ENCODE peak calls at places on chromosomes 5 and 9, in ten cellular contexts. A, J, S, K, N, Q, Z, B, G and I are unnamed samples.

GRCh38 chr5:73938280-73938937 is 312.4 kb downstream of the ARHGEF28 start:
- DNase-seq in G (no peak), Q (no peak), Z (no peak), A (no peak), N (no peak), K (peak), S (no peak), B (no peak), J (peak), I (no peak)

GRCh38 chr5:133321833-133322420 is 270.1 kb downstream of the HSPA4 start:
- DNase-seq in N (no peak), G (no peak), S (peak), A (no peak), B (no peak), K (no peak), Z (no peak), J (no peak), Q (peak), I (no peak)

GRCh38 chr9:68690088-68690487 is 15.0 kb upstream of the PIP5K1B start:
- DNase-seq in B (peak), Q (peak), G (no peak), J (no peak), S (no peak), Z (peak), K (no peak), A (no peak), N (peak), I (peak)

GRCh38 chr9:97682242-97682641 is 14.9 kb downstream of the XPA start:
- DNase-seq in B (no peak), N (no peak), J (no peak), Z (no peak), A (no peak), K (no peak), G (no peak), S (no peak), Q (no peak), I (no peak)

GRCh38 chr5:133869675-133869978 is 98.8 kb downstream of the C5orf15 start:
- DNase-seq in Z (peak), B (peak), N (no peak), J (peak), S (no peak), Q (peak), G (no peak), A (no peak), K (peak), I (no peak)

GRCh38 chr9:88783613-88784230 is 207.5 kb upstream of the S1PR3 start:
- DNase-seq in N (no peak), A (no peak), Z (no peak), S (no peak), G (no peak), K (no peak), Q (no peak), J (no peak), B (no peak), I (no peak)

GRCh38 chr5:175867587-175868347 is 3.6 kb upstream of the CPLX2 start:
- DNase-seq in Z (no peak), Q (no peak), S (no peak), B (no peak), A (peak), G (no peak), K (no peak), N (no peak), J (peak), I (peak)

GRCh38 chr9:32502459-32502858 is 23.5 kb downstream of the RIGI start:
- DNase-seq in Z (no peak), J (peak), B (no peak), Q (no peak), G (no peak), K (no peak), N (no peak), A (no peak), S (no peak), I (no peak)

GRCh38 chr5:175202461-175203065 is 241.4 kb downstream of the DRD1 start:
- DNase-seq in G (no peak), A (no peak), Z (no peak), N (no peak), K (no peak), J (no peak), Q (no peak), S (no peak), B (no peak), I (peak)

GRCh38 chr9:38388283-38389223 is 3.9 kb upstream of the ALDH1B1 start:
- DNase-seq in Q (peak), K (no peak), N (no peak), B (no peak), Z (peak), J (peak), A (no peak), S (no peak), G (no peak), I (peak)

GRCh38 chr5:79093762-79094161 is 17.8 kb upstream of the BHMT start:
- DNase-seq in J (no peak), Q (no peak), A (no peak), B (no peak), S (no peak), N (no peak), G (no peak), K (no peak), Z (no peak), I (no peak)

GRCh38 chr5:35371971-35372426 is 141.7 kb upstream of the PRLR start:
- DNase-seq in S (no peak), Z (no peak), K (no peak), G (no peak), N (no peak), B (no peak), Q (no peak), A (peak), J (no peak), I (peak)

GRCh38 chr5:38556599-38557308 is at the start of gene LIFR:
- DNase-seq in S (peak), N (peak), J (peak), K (peak), B (peak), A (peak), Q (peak), G (peak), Z (peak), I (peak)

GRCh38 chr5:15009420-15009819 is 137.8 kb upstream of the ANKH start:
- DNase-seq in S (no peak), Z (no peak), G (no peak), A (no peak), K (no peak), B (no peak), J (peak), N (no peak), Q (no peak), I (peak)

GRCh38 chr9:128824911-128825310 is 4.7 kb downstream of the SPOUT1 start:
- DNase-seq in G (no peak), A (no peak), Z (no peak), Q (no peak), J (no peak), K (no peak), S (no peak), N (no peak), B (no peak), I (no peak)

GRCh38 chr9:71762900-71763653 is 5.2 kb downstream of the CEMIP2 start:
- DNase-seq in S (no peak), A (no peak), B (no peak), Z (no peak), K (no peak), G (no peak), J (peak), Q (no peak), N (no peak), I (peak)
- H3K4me3 ChIP-seq in S (no peak), A (no peak), B (no peak), Z (no peak), K (no peak), G (no peak), J (peak), Q (no peak), N (no peak), I (no peak)

GRCh38 chr5:135034186-135034962 is at the start of gene PITX1:
- DNase-seq in N (no peak), G (peak), Z (no peak), J (peak), K (peak), A (peak), Q (peak), B (no peak), S (no peak), I (peak)
- H3K27ac ChIP-seq in N (no peak), G (peak), Z (no peak), J (no peak), K (peak), A (peak), Q (no peak), B (no peak), S (no peak), I (no peak)

DNA sequence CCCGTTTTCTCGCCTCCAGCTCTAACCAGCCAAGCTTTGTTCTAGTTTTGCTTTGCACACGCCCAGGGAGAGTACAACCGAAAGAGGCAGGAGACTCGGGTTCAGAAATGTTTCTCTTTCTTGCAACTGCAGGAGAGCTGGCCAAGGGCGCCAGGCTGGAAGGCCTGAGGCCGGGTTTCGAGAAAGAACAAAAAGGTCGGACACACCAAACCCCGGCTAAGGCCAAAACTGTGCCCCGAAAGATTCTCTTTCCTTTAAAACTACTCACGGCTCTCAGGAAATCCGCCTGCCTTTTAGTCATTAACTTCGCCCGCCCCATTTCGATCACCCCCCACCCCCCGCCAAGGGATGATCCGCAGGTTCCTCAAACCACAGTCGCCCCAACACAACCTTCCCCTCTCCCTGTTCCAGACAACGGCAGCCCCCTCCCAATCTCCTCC is 624 bp downstream of the FEM1C start:
- DNase-seq in N (peak), J (peak), S (no peak), A (peak), B (peak), G (peak), K (no peak), Q (no peak), Z (peak), I (peak)
- H3K4me3 ChIP-seq in N (peak), J (peak), S (peak), A (peak), B (peak), G (peak), K (peak), Q (peak), Z (peak), I (peak)

GRCh38 chr9:121528642-121529041 is 29.0 kb upstream of the GGTA1 start:
- DNase-seq in A (no peak), G (no peak), Q (no peak), K (no peak), Z (no peak), J (no peak), S (no peak), N (no peak), B (no peak), I (no peak)
- H3K27ac ChIP-seq in A (no peak), G (no peak), Q (no peak), K (no peak), Z (no peak), J (no peak), S (no peak), N (no peak), B (peak), I (no peak)

GRCh38 chr9:122551371-122551770 is 1.5 kb upstream of the OR1N2 start:
- DNase-seq in B (no peak), S (no peak), J (no peak), G (no peak), Z (no peak), K (no peak), A (no peak), Q (no peak), N (no peak), I (no peak)

GRCh38 chr9:122552812-122553211 is at the start of gene OR1N2:
- DNase-seq in Z (no peak), K (no peak), G (no peak), N (no peak), S (no peak), Q (no peak), A (no peak), J (no peak), B (no peak), I (no peak)
- H3K4me3 ChIP-seq in Z (no peak), K (no peak), G (peak), N (no peak), S (no peak), Q (no peak), A (no peak), J (no peak), B (no peak), I (no peak)

GRCh38 chr9:14323969-14324366 is 10.0 kb upstream of the NFIB start:
- DNase-seq in J (no peak), A (no peak), Z (no peak), K (no peak), N (no peak), G (no peak), S (no peak), B (no peak), Q (no peak), I (no peak)

GRCh38 chr9:14323083-14323968 is 9.4 kb upstream of the NFIB start:
- DNase-seq in N (no peak), J (no peak), B (no peak), Q (no peak), A (no peak), K (no peak), S (no peak), G (no peak), Z (no peak), I (no peak)

GRCh38 chr9:14322211-14323082 is 8.5 kb upstream of the NFIB start:
- DNase-seq in J (peak), A (peak), K (peak), B (peak), Z (peak), G (peak), N (peak), Q (peak), S (peak), I (peak)

GRCh38 chr9:14321517-14322125 is 7.7 kb upstream of the NFIB start:
- DNase-seq in J (peak), N (no peak), A (no peak), G (no peak), Z (no peak), B (no peak), K (no peak), Q (no peak), S (no peak), I (peak)

DNA sequence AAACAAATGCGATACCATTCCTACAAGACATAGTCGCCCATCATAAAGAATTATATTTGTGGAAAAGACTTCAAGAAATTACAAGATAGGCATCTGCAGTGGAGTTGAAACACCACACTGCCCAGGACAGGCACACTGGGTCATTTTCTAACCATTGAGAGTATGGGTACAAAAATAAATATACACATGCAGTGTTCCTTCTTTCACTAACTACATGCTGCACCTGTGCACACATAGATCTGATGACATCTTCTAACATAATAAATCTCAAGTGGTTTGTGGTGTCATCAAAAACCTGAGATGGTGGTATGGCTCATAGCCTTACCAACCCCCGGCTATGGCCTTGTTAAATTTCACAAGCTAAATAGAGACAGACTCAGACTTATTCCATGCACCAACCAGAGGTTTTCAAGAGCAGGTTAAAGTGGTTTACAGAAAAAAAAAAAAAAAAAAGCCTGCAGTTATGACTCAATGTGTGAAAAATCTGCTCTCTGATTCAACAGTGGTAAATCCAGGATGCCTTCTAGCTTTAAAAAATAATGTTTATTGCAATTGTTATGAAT is 12.4 kb upstream of the NFIB start:
- DNase-seq in S (no peak), A (no peak), B (no peak), N (no peak), G (no peak), K (no peak), J (peak), Q (no peak), Z (no peak), I (no peak)
- H3K27ac ChIP-seq in S (no peak), A (no peak), B (peak), N (peak), G (no peak), K (peak), J (no peak), Q (peak), Z (no peak), I (no peak)